ENCODE peak calls at places on chromosomes 5 and 9, in seven cellular contexts. R is SJSA1; B is CD8-positive, alpha-beta T cell; A is mesendoderm; L is tibial nerve; W is RWPE1; U is lower lobe of right lung. S is an unnamed sample.

GRCh38 chr9:126532489-126532888 is 81.2 kb upstream of the LMX1B start:
- DNase-seq in R (no peak), B (no peak), A (no peak), L (no peak), W (no peak), U (no peak), S (no peak)

GRCh38 chr9:128297221-128297773 is 21.2 kb downstream of the SWI5 start:
- DNase-seq in R (no peak), B (no peak), A (no peak), L (no peak), W (no peak), U (no peak), S (no peak)

GRCh38 chr5:135457424-135458071 is 5.4 kb upstream of the TIFAB start:
- DNase-seq in R (peak), B (peak), A (peak), L (no peak), W (peak), U (peak), S (no peak)

GRCh38 chr5:112479418-112479817 is 60.3 kb upstream of the EPB41L4A start:
- DNase-seq in R (no peak), B (no peak), A (no peak), L (no peak), W (peak), U (no peak), S (peak)

GRCh38 chr9:76624381-76625048 is 139.7 kb upstream of the PCA3 start:
- DNase-seq in R (no peak), B (no peak), A (no peak), L (no peak), W (no peak), U (no peak), S (no peak)

GRCh38 chr5:62354028-62354874 is 48.2 kb downstream of the KIF2A start:
- DNase-seq in R (peak), B (no peak), A (peak), L (no peak), W (peak), U (no peak), S (no peak)

GRCh38 chr5:141121563-141121962 is at the start of gene PCDHB4:
- DNase-seq in R (no peak), B (no peak), A (peak), L (no peak), W (no peak), U (no peak), S (no peak)

GRCh38 chr5:161406880-161407279 is 139.6 kb downstream of the GABRB2 start:
- DNase-seq in R (no peak), B (no peak), A (peak), L (no peak), W (no peak), U (no peak), S (no peak)

GRCh38 chr5:103120607-103121200 is 603 bp downstream of the PPIP5K2 start:
- DNase-seq in R (peak), B (no peak), A (peak), L (no peak), W (peak), U (no peak), S (no peak)

GRCh38 chr9:14027114-14027812 is 286.7 kb downstream of the NFIB start:
- DNase-seq in R (no peak), B (no peak), A (peak), L (no peak), W (no peak), U (peak), S (no peak)

GRCh38 chr9:104075801-104076753 is 18.0 kb upstream of the SMC2 start:
- DNase-seq in R (peak), B (no peak), A (no peak), L (no peak), W (peak), U (no peak), S (no peak)

GRCh38 chr9:83154821-83155220 is 91.9 kb upstream of the RASEF start:
- DNase-seq in R (no peak), B (no peak), A (no peak), L (no peak), W (no peak), U (no peak), S (peak)

GRCh38 chr5:106417566-106417965 is 1253.2 kb downstream of the EFNA5 start:
- DNase-seq in R (no peak), B (no peak), A (no peak), L (no peak), W (no peak), U (no peak), S (no peak)

GRCh38 chr9:82130331-82131042 is 141.9 kb downstream of the SPATA31D1 start:
- DNase-seq in R (no peak), B (no peak), A (no peak), L (no peak), W (no peak), U (no peak), S (no peak)

GRCh38 chr9:112041536-112042243 is 133.4 kb downstream of the SUSD1 start:
- DNase-seq in R (peak), B (no peak), A (peak), L (no peak), W (peak), U (no peak), S (peak)

GRCh38 chr9:132597073-132597775 is 14.8 kb downstream of the BARHL1 start:
- DNase-seq in R (no peak), B (no peak), A (no peak), L (no peak), W (no peak), U (no peak), S (no peak)

GRCh38 chr9:132044176-132044880 is 35.3 kb downstream of the MED27 start:
- DNase-seq in R (no peak), B (no peak), A (no peak), L (no peak), W (no peak), U (no peak), S (no peak)

GRCh38 chr9:136846376-136847064 is 2.7 kb upstream of the PHPT1 start:
- DNase-seq in R (no peak), B (no peak), A (no peak), L (no peak), W (no peak), U (no peak), S (no peak)

GRCh38 chr9:136848393-136849037 is 694 bp upstream of the PHPT1 start:
- DNase-seq in R (no peak), B (no peak), A (peak), L (no peak), W (peak), U (no peak), S (no peak)

GRCh38 chr9:136845465-136846261 is 3.4 kb downstream of the AJM1 start:
- DNase-seq in R (no peak), B (no peak), A (no peak), L (no peak), W (no peak), U (no peak), S (no peak)

GRCh38 chr9:136847827-136848392 is 1.3 kb upstream of the PHPT1 start:
- DNase-seq in R (peak), B (peak), A (peak), L (peak), W (peak), U (peak), S (peak)

DNA sequence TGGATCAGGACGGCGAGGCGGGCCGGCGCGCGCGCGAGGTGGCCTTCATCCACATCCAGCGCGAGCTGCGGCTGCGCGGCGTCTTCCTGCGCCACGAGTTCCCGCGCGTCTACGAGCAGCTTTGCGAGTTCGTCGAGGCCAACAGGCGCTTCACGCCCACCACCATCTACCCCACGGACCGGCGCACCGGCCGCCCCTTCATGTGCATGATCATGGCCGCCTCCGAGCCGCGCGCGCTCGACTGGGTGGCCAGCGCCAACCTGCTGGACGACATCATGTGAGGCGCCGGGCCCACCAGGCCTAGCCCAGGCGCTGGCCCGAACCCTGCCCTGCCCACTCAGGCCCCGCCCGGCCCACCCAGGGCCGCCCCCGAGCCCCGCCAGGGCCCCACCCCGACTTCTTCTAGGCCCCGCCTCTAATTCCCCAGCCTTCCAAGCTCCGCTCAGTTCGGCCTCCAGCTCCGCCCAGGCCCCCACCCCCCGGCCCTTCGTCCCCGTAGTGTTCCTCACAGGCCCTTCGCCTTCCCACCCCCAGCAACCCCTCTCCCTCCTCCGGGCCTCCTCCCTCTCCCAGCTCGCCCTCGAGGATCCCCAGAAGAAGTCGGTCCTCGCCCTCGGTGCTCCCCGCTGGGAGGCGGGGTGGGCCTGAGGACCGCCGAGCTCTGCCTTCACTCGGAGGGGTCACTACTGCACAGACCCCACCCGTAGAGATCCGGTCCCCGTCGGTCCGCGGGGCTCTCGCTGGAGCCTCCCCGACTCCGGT is 2.0 kb upstream of the PHPT1 start:
- DNase-seq in R (no peak), B (no peak), A (peak), L (no peak), W (peak), U (peak), S (no peak)
- H3K27ac ChIP-seq in R (no peak), B (no peak), A (peak), L (peak), W (peak), U (peak), S (peak)

GRCh38 chr5:133030343-133031005 is 4.1 kb upstream of the ZCCHC10 start:
- DNase-seq in R (no peak), B (no peak), A (no peak), L (no peak), W (no peak), U (no peak), S (no peak)

GRCh38 chr5:133029321-133029720 is 3.0 kb upstream of the ZCCHC10 start:
- DNase-seq in R (no peak), B (no peak), A (no peak), L (no peak), W (no peak), U (no peak), S (no peak)

GRCh38 chr5:133025804-133026663 is at the start of gene ZCCHC10:
- DNase-seq in R (peak), B (peak), A (peak), L (peak), W (peak), U (peak), S (peak)

GRCh38 chr5:133026664-133027153 is 360 bp upstream of the ZCCHC10 start:
- DNase-seq in R (peak), B (no peak), A (no peak), L (no peak), W (no peak), U (no peak), S (no peak)
- H3K27ac ChIP-seq in R (no peak), B (peak), A (no peak), L (peak), W (peak), U (peak), S (peak)

GRCh38 chr5:52811067-52811749 is 23.5 kb downstream of the ITGA1 start:
- DNase-seq in R (peak), B (no peak), A (peak), L (no peak), W (no peak), U (peak), S (peak)

GRCh38 chr5:52808316-52808901 is 20.7 kb downstream of the ITGA1 start:
- DNase-seq in R (peak), B (no peak), A (no peak), L (no peak), W (no peak), U (no peak), S (no peak)

GRCh38 chr5:52809884-52810283 is 22.2 kb downstream of the ITGA1 start:
- DNase-seq in R (peak), B (no peak), A (no peak), L (no peak), W (peak), U (no peak), S (peak)

GRCh38 chr5:52807723-52808122 is 20.0 kb downstream of the ITGA1 start:
- DNase-seq in R (no peak), B (no peak), A (peak), L (no peak), W (no peak), U (no peak), S (no peak)

DNA sequence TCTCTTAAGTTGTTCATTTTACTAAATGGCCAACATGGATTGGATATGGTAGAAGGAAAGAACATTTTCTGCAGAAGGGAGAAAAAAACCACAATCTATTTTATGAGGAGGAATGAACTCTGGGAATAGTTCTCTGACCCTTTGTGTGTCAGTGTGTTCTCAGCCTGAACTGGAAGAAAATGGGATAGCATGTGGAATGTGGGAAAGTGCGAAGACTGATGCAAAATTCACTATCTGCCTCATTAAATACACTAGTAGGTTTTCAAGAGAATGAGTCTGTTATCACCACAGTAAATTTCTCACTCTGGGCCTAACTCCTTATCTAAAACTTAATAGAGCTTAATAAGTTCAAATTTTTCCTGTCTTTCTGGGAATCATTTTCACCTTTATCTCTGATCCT is 22.7 kb downstream of the ITGA1 start:
- DNase-seq in R (no peak), B (no peak), A (peak), L (no peak), W (no peak), U (no peak), S (no peak)
- H3K27ac ChIP-seq in R (peak), B (no peak), A (no peak), L (peak), W (no peak), U (no peak), S (peak)

DNA sequence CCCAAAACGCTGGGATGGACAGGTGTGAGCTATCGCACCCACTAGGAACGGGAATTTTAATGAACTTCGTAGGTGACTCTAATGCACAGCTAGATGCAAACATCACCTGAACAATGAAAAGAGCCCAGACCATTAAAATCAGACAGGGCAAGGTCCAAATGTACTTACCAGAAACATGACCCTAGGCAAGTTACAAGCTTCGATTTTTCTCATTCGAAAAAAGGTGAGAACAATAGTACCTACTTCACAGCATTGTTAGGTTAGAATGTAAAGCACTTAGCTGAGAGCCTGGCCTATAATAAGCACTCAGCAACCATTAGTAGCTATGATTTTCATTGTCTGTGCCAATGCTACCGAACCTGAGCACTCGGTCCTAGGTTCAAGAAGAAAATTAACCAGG is 5.8 kb upstream of the KLHL3 start:
- DNase-seq in R (no peak), B (no peak), A (no peak), L (no peak), W (no peak), U (no peak), S (no peak)
- H3K27ac ChIP-seq in R (no peak), B (no peak), A (no peak), L (no peak), W (no peak), U (no peak), S (no peak)

GRCh38 chr5:89535421-89535820 is 652.4 kb upstream of the MEF2C start:
- DNase-seq in R (no peak), B (no peak), A (no peak), L (no peak), W (no peak), U (no peak), S (no peak)

GRCh38 chr5:89537800-89538199 is 654.8 kb upstream of the MEF2C start:
- DNase-seq in R (no peak), B (no peak), A (no peak), L (no peak), W (no peak), U (no peak), S (no peak)

GRCh38 chr5:89534331-89534730 is 651.3 kb upstream of the MEF2C start:
- DNase-seq in R (no peak), B (no peak), A (peak), L (no peak), W (no peak), U (no peak), S (no peak)

GRCh38 chr5:89536020-89536419 is 653.0 kb upstream of the MEF2C start:
- DNase-seq in R (no peak), B (no peak), A (no peak), L (no peak), W (no peak), U (no peak), S (no peak)
- H3K27ac ChIP-seq in R (no peak), B (no peak), A (no peak), L (no peak), W (no peak), U (no peak), S (no peak)

GRCh38 chr9:86557063-86557766 is 203.0 kb upstream of the TUT7 start:
- DNase-seq in R (peak), B (no peak), A (no peak), L (no peak), W (peak), U (no peak), S (peak)
- H3K27ac ChIP-seq in R (no peak), B (no peak), A (no peak), L (no peak), W (peak), U (no peak), S (no peak)

GRCh38 chr9:34072868-34073590 is 24.3 kb upstream of the UBAP2 start:
- DNase-seq in R (peak), B (no peak), A (peak), L (no peak), W (peak), U (no peak), S (peak)
- H3K27ac ChIP-seq in R (no peak), B (no peak), A (peak), L (peak), W (peak), U (peak), S (peak)

DNA sequence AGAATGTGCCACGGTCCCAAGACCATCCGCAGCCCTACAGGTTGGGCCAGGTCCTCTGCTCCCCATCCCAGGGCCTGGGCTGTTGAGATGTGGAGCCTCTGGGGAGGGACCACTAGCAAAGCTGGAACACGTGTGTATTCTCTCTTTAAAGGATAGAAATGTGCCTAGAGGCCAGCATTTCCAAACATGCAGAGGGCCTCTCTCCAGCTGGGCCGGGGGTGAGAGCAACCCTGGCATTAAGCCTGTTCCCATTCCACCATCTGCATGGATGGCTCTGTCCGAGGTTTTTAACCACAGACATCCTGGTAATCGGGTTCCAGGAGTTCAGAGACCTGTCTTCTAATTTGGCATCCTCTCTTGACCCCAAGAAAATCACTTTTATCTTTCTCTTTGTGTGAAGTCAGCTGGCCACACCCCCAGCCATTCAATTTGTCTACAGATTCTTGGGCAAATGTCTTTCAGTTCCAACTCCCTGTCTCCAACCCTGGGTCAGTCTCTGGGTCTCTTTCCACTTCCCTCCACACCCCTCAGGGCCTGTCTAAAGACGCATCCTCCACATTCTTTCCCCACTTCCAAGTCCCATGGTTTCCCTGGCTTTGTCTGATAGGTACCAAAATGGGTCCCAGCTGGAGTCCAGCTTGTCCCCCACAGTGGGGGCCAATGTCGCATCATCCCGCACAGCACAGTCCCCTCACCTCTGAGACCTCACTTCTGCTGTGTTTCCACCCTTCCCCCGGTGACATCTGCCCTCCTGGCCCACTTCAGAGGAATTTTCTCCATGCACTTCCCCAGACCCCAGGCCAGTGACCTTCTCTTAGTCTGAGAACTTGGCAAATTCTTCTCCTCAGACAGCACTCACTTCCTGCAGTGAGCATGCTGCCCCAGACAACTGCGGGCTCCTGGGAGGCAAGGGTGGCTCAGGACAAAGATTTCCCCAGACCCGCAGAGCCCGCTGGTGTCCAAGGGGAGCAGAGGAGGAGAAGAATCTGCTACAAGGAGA is 56.8 kb downstream of the PTPDC1 start:
- DNase-seq in R (no peak), B (no peak), A (peak), L (no peak), W (no peak), U (no peak), S (no peak)
- H3K27ac ChIP-seq in R (peak), B (no peak), A (no peak), L (peak), W (peak), U (peak), S (no peak)

S was measured in epithelial cell of prostate.